ENCODE peak calls at places on chromosomes 3 and 15, in seven cellular contexts. B, S, Q, P, H, O and L are unnamed samples.

GRCh38 chr3:9279959-9280358 is 30.5 kb upstream of the SRGAP3 start:
- DNase-seq in S (no peak), P (no peak), H (no peak), O (no peak), B (no peak), Q (peak), L (no peak)

GRCh38 chr3:39502838-39503145 is 35.3 kb downstream of the MOBP start:
- DNase-seq in P (no peak), B (no peak), S (no peak), O (no peak), H (no peak), Q (no peak), L (no peak)

GRCh38 chr3:150454085-150454484 is 46.0 kb downstream of the TSC22D2 start:
- DNase-seq in O (no peak), Q (no peak), S (no peak), H (no peak), P (no peak), B (no peak), L (no peak)

GRCh38 chr3:17039579-17039978 is 154.8 kb downstream of the PLCL2 start:
- DNase-seq in B (no peak), Q (no peak), H (peak), P (no peak), O (no peak), S (no peak), L (no peak)

GRCh38 chr15:27042230-27042629 is 71.2 kb downstream of the GABRG3 start:
- DNase-seq in Q (no peak), H (no peak), P (no peak), B (no peak), S (no peak), O (no peak), L (no peak)

GRCh38 chr15:101724675-101725005 is 367 bp upstream of the TARS3 start:
- DNase-seq in P (no peak), S (no peak), Q (no peak), H (no peak), B (no peak), O (no peak), L (peak)

GRCh38 chr15:42338500-42338899 is 20.8 kb upstream of the CAPN3 start:
- DNase-seq in S (no peak), H (no peak), B (no peak), Q (no peak), P (no peak), O (no peak), L (no peak)

GRCh38 chr3:15279671-15280402 is 52.5 kb downstream of the SH3BP5 start:
- DNase-seq in P (no peak), O (no peak), B (no peak), S (no peak), H (no peak), Q (no peak), L (no peak)

GRCh38 chr15:38062679-38063078 is 128.2 kb downstream of the TMCO5A start:
- DNase-seq in O (no peak), P (no peak), H (no peak), S (no peak), B (no peak), Q (no peak), L (no peak)

GRCh38 chr3:12335421-12335820 is 46.6 kb downstream of the PPARG start:
- DNase-seq in B (no peak), H (no peak), O (no peak), S (no peak), P (no peak), Q (no peak), L (no peak)

GRCh38 chr15:66004618-66005262 is 135.4 kb downstream of the RAB11A start:
- DNase-seq in S (no peak), O (no peak), Q (no peak), H (no peak), P (peak), B (peak), L (peak)

GRCh38 chr3:172524611-172525010 is 1.4 kb upstream of the TNFSF10 start:
- DNase-seq in O (no peak), P (no peak), Q (no peak), B (no peak), H (no peak), S (no peak), L (no peak)

GRCh38 chr3:134482622-134483021 is 3.2 kb downstream of the ANAPC13 start:
- DNase-seq in B (no peak), Q (no peak), P (no peak), O (no peak), S (no peak), H (no peak), L (no peak)

GRCh38 chr3:69770976-69771634 is 31.8 kb downstream of the MITF start:
- DNase-seq in B (no peak), S (no peak), P (no peak), Q (no peak), O (no peak), H (no peak), L (no peak)

GRCh38 chr3:49703443-49703927 is 14.1 kb downstream of the RNF123 start:
- DNase-seq in H (peak), Q (peak), P (peak), O (no peak), B (peak), S (no peak), L (peak)

GRCh38 chr3:113606539-113607218 is 74.3 kb downstream of the SIDT1 start:
- DNase-seq in B (no peak), O (no peak), P (no peak), S (peak), Q (no peak), H (no peak), L (no peak)

GRCh38 chr15:100722551-100723322 is 120.3 kb downstream of the ASB7 start:
- DNase-seq in S (no peak), P (no peak), B (no peak), H (no peak), Q (no peak), O (no peak), L (no peak)

GRCh38 chr15:36691596-36691995 is 112.2 kb downstream of the CDIN1 start:
- DNase-seq in S (no peak), H (no peak), P (no peak), Q (peak), O (no peak), B (no peak), L (no peak)

GRCh38 chr3:38107911-38108648 is 28.8 kb downstream of the ACAA1 start:
- DNase-seq in O (no peak), H (no peak), Q (no peak), P (no peak), B (no peak), S (no peak), L (no peak)

GRCh38 chr3:136749106-136749505 is 3.1 kb downstream of the STAG1 start:
- DNase-seq in O (no peak), B (peak), H (no peak), Q (no peak), S (no peak), P (peak), L (no peak)

GRCh38 chr15:78040653-78041244 is 36.8 kb downstream of the TBC1D2B start:
- DNase-seq in O (no peak), H (no peak), B (no peak), P (no peak), S (no peak), Q (no peak), L (no peak)

GRCh38 chr15:101537681-101538080 is 48.2 kb upstream of the PCSK6 start:
- DNase-seq in Q (no peak), H (no peak), B (no peak), S (no peak), P (peak), O (no peak), L (no peak)

GRCh38 chr3:9862391-9863235 is 17.4 kb downstream of the CIDEC start:
- DNase-seq in H (no peak), P (peak), Q (peak), S (no peak), O (no peak), B (peak), L (no peak)

GRCh38 chr3:143514874-143515273 is 333.4 kb downstream of the SLC9A9 start:
- DNase-seq in P (no peak), B (no peak), H (no peak), O (no peak), S (no peak), Q (no peak), L (no peak)

GRCh38 chr3:136919799-136920580 is 37.8 kb upstream of the IL20RB start:
- DNase-seq in P (no peak), O (no peak), H (no peak), B (no peak), Q (no peak), S (no peak), L (no peak)

GRCh38 chr15:47732243-47732642 is 14.9 kb downstream of the SEMA6D start:
- DNase-seq in B (no peak), P (no peak), O (no peak), H (no peak), Q (no peak), S (no peak), L (no peak)

GRCh38 chr3:3800685-3801509 is 1.7 kb downstream of the LRRN1 start:
- DNase-seq in H (no peak), O (no peak), Q (peak), S (no peak), B (no peak), P (no peak), L (peak)

GRCh38 chr3:57309769-57310168 is 17.3 kb upstream of the ASB14 start:
- DNase-seq in H (no peak), Q (no peak), S (no peak), P (no peak), B (no peak), O (no peak), L (no peak)

GRCh38 chr3:46882377-46883015 is 5.0 kb downstream of the PTH1R start:
- DNase-seq in O (no peak), S (no peak), H (no peak), Q (peak), B (peak), P (no peak), L (peak)

GRCh38 chr3:182760576-182761164 is 32.6 kb upstream of the ATP11B start:
- DNase-seq in S (no peak), B (peak), P (peak), O (no peak), Q (no peak), H (no peak), L (no peak)

GRCh38 chr3:169044341-169045113 is 619.0 kb downstream of the MECOM start:
- DNase-seq in B (no peak), S (no peak), O (no peak), H (no peak), P (no peak), Q (no peak), L (no peak)

GRCh38 chr15:90201150-90201943 is at the start of gene SEMA4B:
- DNase-seq in H (no peak), O (no peak), Q (peak), S (no peak), P (peak), B (peak), L (peak)

GRCh38 chr3:49841126-49841525 is 15.2 kb downstream of the TRAIP start:
- DNase-seq in O (peak), P (no peak), H (peak), S (no peak), Q (no peak), B (peak), L (peak)

GRCh38 chr3:186280737-186281136 is 81.3 kb downstream of the DGKG start:
- DNase-seq in S (no peak), B (no peak), P (no peak), O (no peak), H (no peak), Q (no peak), L (no peak)

GRCh38 chr15:83380682-83381081 is 66.5 kb upstream of the SH3GL3 start:
- DNase-seq in P (peak), B (peak), O (no peak), H (peak), Q (peak), S (peak), L (peak)

GRCh38 chr3:113148307-113148703 is 63.1 kb upstream of the BOC start:
- DNase-seq in B (no peak), H (no peak), O (no peak), S (no peak), Q (peak), P (no peak), L (peak)

DNA sequence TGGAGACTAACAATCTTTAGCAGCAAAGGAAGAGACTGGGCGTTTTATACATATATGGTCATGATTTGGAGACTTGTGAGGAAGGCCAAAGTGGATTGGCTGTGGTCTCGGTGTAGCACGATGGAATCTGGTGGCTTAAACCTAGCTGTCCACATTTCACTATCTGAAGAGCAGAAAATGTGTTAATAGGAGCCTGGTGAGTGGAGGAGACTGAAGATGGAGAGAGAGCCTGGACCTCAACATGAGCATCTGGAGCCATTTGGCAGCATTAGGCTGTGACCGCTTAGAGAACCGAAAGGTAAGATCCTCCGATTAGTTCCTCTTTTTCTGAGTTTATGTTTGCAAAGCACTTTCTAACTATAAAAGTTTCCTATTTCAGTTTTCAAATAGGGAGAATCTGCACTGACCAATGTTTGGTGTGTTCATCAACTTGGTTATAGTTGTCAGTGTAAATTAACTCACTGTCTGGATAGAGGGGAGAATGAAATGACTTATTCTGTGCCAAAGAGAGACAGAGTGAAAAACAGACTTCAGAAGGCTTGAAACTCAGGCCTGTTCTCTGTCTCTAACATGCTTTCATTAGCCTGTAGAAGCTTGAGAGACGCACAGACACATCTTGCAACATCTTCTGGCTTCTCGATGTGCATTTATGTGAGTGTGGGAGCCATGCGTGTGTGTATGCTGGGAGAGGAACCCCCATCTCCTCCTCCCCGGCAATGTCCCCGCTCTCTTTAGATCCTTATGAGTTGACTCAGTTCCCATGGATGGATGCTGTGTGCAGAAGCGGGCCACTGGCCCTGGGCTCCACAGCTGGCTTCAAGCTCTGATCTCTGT is 244.7 kb upstream of the TBL1XR1 start:
- DNase-seq in O (no peak), B (no peak), S (peak), Q (no peak), P (no peak), H (no peak), L (no peak)
- TF ChIP-seq JUND in O (no peak), B (no peak), S (no peak), Q (no peak), P (no peak), H (no peak), L (no peak)

GRCh38 chr3:193825617-193826016 is 232.6 kb downstream of the OPA1 start:
- DNase-seq in Q (no peak), H (no peak), B (no peak), O (no peak), S (no peak), P (no peak), L (no peak)
- TF ChIP-seq JUND in Q (no peak), H (no peak), B (no peak), O (no peak), S (no peak), P (no peak), L (no peak)

GRCh38 chr3:5235655-5236054 is 48.1 kb downstream of the EDEM1 start:
- DNase-seq in B (no peak), P (no peak), S (no peak), H (no peak), O (no peak), Q (no peak), L (no peak)

GRCh38 chr3:5231067-5231466 is 43.6 kb downstream of the EDEM1 start:
- DNase-seq in B (no peak), P (no peak), O (no peak), Q (no peak), H (no peak), S (no peak), L (no peak)

GRCh38 chr3:5233026-5233425 is 45.5 kb downstream of the EDEM1 start:
- DNase-seq in Q (no peak), B (no peak), P (no peak), H (no peak), O (no peak), S (no peak), L (no peak)

GRCh38 chr3:5231536-5231935 is 44.0 kb downstream of the EDEM1 start:
- DNase-seq in B (no peak), Q (no peak), O (no peak), P (no peak), S (no peak), H (no peak), L (no peak)

GRCh38 chr3:5232570-5232969 is 45.1 kb downstream of the EDEM1 start:
- DNase-seq in O (peak), P (peak), Q (no peak), B (no peak), H (no peak), S (no peak), L (peak)
- TF ChIP-seq JUND in O (no peak), P (no peak), Q (no peak), B (no peak), H (no peak), S (no peak), L (no peak)

DNA sequence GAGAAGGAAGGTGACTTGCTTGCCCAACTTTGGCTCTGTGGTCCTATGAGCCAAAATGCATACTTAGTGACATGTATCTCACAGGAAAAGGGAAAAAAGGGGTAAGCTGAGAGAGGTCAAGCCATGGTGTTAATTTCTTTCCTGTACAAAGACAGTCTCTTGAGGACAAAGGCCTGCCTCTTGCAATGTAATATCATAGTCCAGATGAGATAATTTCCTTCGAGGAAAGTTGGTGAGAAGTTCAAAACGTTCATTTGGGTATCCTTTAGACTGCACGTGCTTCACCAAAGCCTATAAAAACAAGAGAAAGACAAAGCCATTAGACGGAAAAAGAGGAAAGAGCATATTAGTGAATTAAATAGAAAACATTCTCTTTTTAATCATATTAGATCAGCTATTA is 18.4 kb upstream of the TM4SF19 start:
- DNase-seq in O (no peak), P (no peak), H (no peak), Q (no peak), B (no peak), S (no peak), L (no peak)
- TF ChIP-seq JUND in O (no peak), P (no peak), H (no peak), Q (no peak), B (no peak), S (no peak), L (no peak)

GRCh38 chr15:57217716-57218598 is 158.3 kb upstream of the CGNL1 start:
- DNase-seq in B (no peak), S (no peak), Q (no peak), P (no peak), H (no peak), O (no peak), L (no peak)

GRCh38 chr15:57223887-57224286 is 152.4 kb upstream of the CGNL1 start:
- DNase-seq in H (no peak), O (no peak), B (peak), P (no peak), S (no peak), Q (no peak), L (no peak)

GRCh38 chr15:57223345-57223744 is 153.0 kb upstream of the CGNL1 start:
- DNase-seq in P (no peak), O (no peak), H (no peak), B (no peak), Q (no peak), S (no peak), L (no peak)

GRCh38 chr15:57218826-57219576 is 157.3 kb upstream of the CGNL1 start:
- DNase-seq in P (no peak), H (no peak), Q (peak), S (no peak), O (no peak), B (peak), L (peak)

GRCh38 chr15:57220220-57220619 is 156.1 kb upstream of the CGNL1 start:
- DNase-seq in P (no peak), Q (peak), O (no peak), B (no peak), S (no peak), H (no peak), L (no peak)
- TF ChIP-seq JUND in P (no peak), Q (peak), O (no peak), B (no peak), S (no peak), H (no peak), L (no peak)

GRCh38 chr15:93065641-93066045 is 23.4 kb downstream of the RGMA start:
- DNase-seq in Q (no peak), S (no peak), H (no peak), P (no peak), B (no peak), O (no peak), L (no peak)
- TF ChIP-seq JUND in Q (no peak), S (no peak), H (no peak), P (no peak), B (no peak), O (no peak), L (no peak)

GRCh38 chr3:32460031-32460749 is 42.5 kb downstream of the CMTM6 start:
- DNase-seq in H (no peak), S (no peak), B (no peak), Q (no peak), O (peak), P (no peak), L (no peak)
- TF ChIP-seq JUND in H (no peak), S (no peak), B (no peak), Q (no peak), O (no peak), P (no peak), L (no peak)

DNA sequence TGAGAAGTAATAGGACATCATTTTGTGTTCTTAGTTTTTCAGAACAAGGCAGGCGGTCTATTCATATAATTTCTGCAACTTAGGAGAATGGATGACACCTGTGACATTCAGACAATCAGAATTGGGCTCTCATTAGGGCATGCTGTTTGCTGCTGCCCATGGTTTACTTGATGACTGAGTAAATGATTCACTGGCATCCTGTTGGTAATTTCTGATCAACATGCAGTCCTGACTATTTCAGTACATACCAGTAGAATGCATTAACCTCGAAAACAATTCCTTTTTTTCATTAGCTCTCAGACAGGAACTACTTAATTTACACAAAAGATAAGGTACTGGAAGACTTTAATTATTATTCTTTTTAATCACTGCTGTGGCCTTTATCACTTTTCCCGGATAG is 641.6 kb downstream of the NSUN3 start:
- DNase-seq in S (no peak), Q (no peak), H (no peak), P (no peak), O (no peak), B (no peak), L (no peak)
- TF ChIP-seq JUND in S (no peak), Q (no peak), H (no peak), P (no peak), O (no peak), B (no peak), L (no peak)

GRCh38 chr3:42032693-42033349 is 58.3 kb upstream of the TRAK1 start:
- DNase-seq in S (no peak), B (peak), P (peak), H (no peak), O (no peak), Q (peak), L (no peak)
- TF ChIP-seq JUND in S (no peak), B (no peak), P (no peak), H (no peak), O (no peak), Q (no peak), L (no peak)